ENCODE peak calls at places on chromosomes 6 and 20, in four cellular contexts. One of them, this sample, is unnamed.

GRCh38 chr20:14219801-14220461 is 117.5 kb downstream of the FLRT3 start:
- DNase-seq in K562: no peak
- DNase-seq in HepG2: no peak
- DNase-seq in A549: peak; percentile 31
- DNase-seq in this sample: peak; percentile 28

GRCh38 chr6:52130440-52130839 is 43.0 kb upstream of the PKHD1 start:
- DNase-seq in K562: no peak
- DNase-seq in HepG2: no peak
- DNase-seq in A549: no peak
- DNase-seq in this sample: no peak

GRCh38 chr6:119717942-119718341 is 368.4 kb upstream of the MAN1A1 start:
- DNase-seq in HepG2: no peak
- DNase-seq in A549: no peak
- DNase-seq in K562: no peak
- DNase-seq in this sample: no peak

GRCh38 chr6:20632696-20633095 is 98.4 kb downstream of the CDKAL1 start:
- DNase-seq in HepG2: no peak
- DNase-seq in A549: no peak
- DNase-seq in K562: no peak
- DNase-seq in this sample: no peak

GRCh38 chr6:79676785-79677736 is 45.9 kb downstream of the SH3BGRL2 start:
- DNase-seq in K562: no peak
- DNase-seq in HepG2: no peak
- DNase-seq in A549: no peak
- DNase-seq in this sample: no peak

GRCh38 chr6:21073318-21073839 is 520.2 kb upstream of the SOX4 start:
- DNase-seq in A549: no peak
- DNase-seq in K562: no peak
- DNase-seq in HepG2: no peak
- DNase-seq in this sample: no peak

GRCh38 chr20:10666221-10667076 is 7.3 kb downstream of the JAG1 start:
- DNase-seq in K562: no peak
- DNase-seq in HepG2: no peak
- DNase-seq in A549: no peak
- DNase-seq in this sample: no peak

GRCh38 chr20:58141971-58142842 is 86.2 kb downstream of the ANKRD60 start:
- DNase-seq in K562: no peak
- DNase-seq in HepG2: no peak
- DNase-seq in A549: no peak
- DNase-seq in this sample: no peak

GRCh38 chr6:129490551-129491245 is 219.3 kb downstream of the ARHGAP18 start:
- DNase-seq in HepG2: peak; percentile 43
- DNase-seq in A549: peak; percentile 62
- DNase-seq in K562: peak; percentile 48
- DNase-seq in this sample: no peak

GRCh38 chr6:147841749-147842148 is 333.3 kb downstream of the SAMD5 start:
- DNase-seq in A549: no peak
- DNase-seq in K562: no peak
- DNase-seq in HepG2: no peak
- DNase-seq in this sample: no peak

GRCh38 chr20:25051386-25052155 is 6.4 kb downstream of the ACSS1 start:
- DNase-seq in HepG2: no peak
- DNase-seq in A549: no peak
- DNase-seq in K562: no peak
- DNase-seq in this sample: peak; percentile 3

GRCh38 chr6:133306876-133307275 is 65.7 kb downstream of the EYA4 start:
- DNase-seq in A549: no peak
- DNase-seq in K562: no peak
- DNase-seq in HepG2: no peak
- DNase-seq in this sample: no peak

GRCh38 chr6:42136508-42137191 is 5.8 kb downstream of the C6orf132 start:
- DNase-seq in HepG2: peak; percentile 61
- DNase-seq in A549: peak; percentile 58
- DNase-seq in K562: peak; percentile 91
- DNase-seq in this sample: peak; percentile 87

GRCh38 chr20:25005220-25005619 is 12.7 kb upstream of the APMAP start:
- DNase-seq in HepG2: no peak
- DNase-seq in K562: no peak
- DNase-seq in A549: no peak
- DNase-seq in this sample: no peak

GRCh38 chr20:40072907-40073306 is 616.1 kb downstream of the MAFB start:
- DNase-seq in A549: no peak
- DNase-seq in HepG2: no peak
- DNase-seq in K562: no peak
- DNase-seq in this sample: no peak

GRCh38 chr20:40073535-40074111 is 615.4 kb downstream of the MAFB start:
- DNase-seq in A549: no peak
- DNase-seq in HepG2: no peak
- DNase-seq in K562: no peak
- DNase-seq in this sample: peak; percentile 52
- TF ChIP-seq NR3C1 in A549: no peak
- TF ChIP-seq NR3C1 in HepG2: no peak
- TF ChIP-seq NR3C1 in K562: no peak
- TF ChIP-seq NR3C1 in this sample: no peak

GRCh38 chr6:149212892-149213786 is 104.4 kb upstream of the TAB2 start:
- DNase-seq in HepG2: no peak
- DNase-seq in K562: no peak
- DNase-seq in A549: no peak
- DNase-seq in this sample: no peak

GRCh38 chr6:149210376-149210775 is 107.1 kb upstream of the TAB2 start:
- DNase-seq in A549: no peak
- DNase-seq in HepG2: no peak
- DNase-seq in K562: no peak
- DNase-seq in this sample: no peak

GRCh38 chr6:149209879-149210278 is 107.6 kb upstream of the TAB2 start:
- DNase-seq in A549: no peak
- DNase-seq in K562: no peak
- DNase-seq in HepG2: no peak
- DNase-seq in this sample: no peak

GRCh38 chr6:149212202-149212601 is 105.3 kb upstream of the TAB2 start:
- DNase-seq in A549: no peak
- DNase-seq in HepG2: no peak
- DNase-seq in K562: no peak
- DNase-seq in this sample: no peak

DNA sequence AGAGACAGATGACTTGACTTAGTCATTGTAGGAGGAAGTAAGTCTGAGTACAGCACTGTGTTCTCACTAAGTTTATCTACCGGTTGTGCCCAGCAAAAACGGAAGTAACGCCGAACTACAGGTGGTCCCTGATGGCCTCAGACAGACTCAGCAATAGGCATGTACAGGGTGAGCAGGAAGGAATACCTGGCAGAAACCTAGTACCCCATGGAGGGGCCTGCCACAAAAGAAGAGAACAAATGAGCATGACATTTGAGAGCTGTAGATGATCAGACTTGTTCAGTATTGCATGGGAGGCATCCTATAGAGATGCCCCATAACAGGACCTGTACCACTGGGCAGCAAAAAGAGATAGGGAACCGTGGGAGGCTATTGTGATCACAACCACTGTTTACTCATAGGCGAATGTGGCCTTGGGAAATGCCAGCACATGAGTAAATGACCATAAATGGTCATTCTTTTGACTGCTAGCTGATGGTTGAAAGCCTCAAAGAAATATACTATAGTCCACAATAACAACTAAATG is 106.4 kb upstream of the TAB2 start:
- DNase-seq in K562: no peak
- DNase-seq in HepG2: peak; percentile 35
- DNase-seq in A549: no peak
- DNase-seq in this sample: no peak
- TF ChIP-seq HMGXB4 in K562: no peak
- TF ChIP-seq HMGXB4 in HepG2: no peak
- TF ChIP-seq HMGXB4 in A549: no peak
- TF ChIP-seq HMGXB4 in this sample: no peak

GRCh38 chr6:1553562-1554088 is 56.1 kb upstream of the FOXC1 start:
- DNase-seq in HepG2: no peak
- DNase-seq in A549: no peak
- DNase-seq in K562: no peak
- DNase-seq in this sample: no peak

GRCh38 chr6:1551236-1551635 is 58.5 kb upstream of the FOXC1 start:
- DNase-seq in A549: no peak
- DNase-seq in K562: no peak
- DNase-seq in HepG2: no peak
- DNase-seq in this sample: no peak

GRCh38 chr6:1554881-1555569 is 54.7 kb upstream of the FOXC1 start:
- DNase-seq in A549: peak; percentile 70
- DNase-seq in K562: peak; percentile 23
- DNase-seq in HepG2: no peak
- DNase-seq in this sample: peak; percentile 60

GRCh38 chr6:1554241-1554880 is 55.4 kb upstream of the FOXC1 start:
- DNase-seq in HepG2: no peak
- DNase-seq in K562: no peak
- DNase-seq in A549: peak; percentile 8
- DNase-seq in this sample: no peak

GRCh38 chr6:1552296-1552761 is 57.4 kb upstream of the FOXC1 start:
- DNase-seq in HepG2: peak; percentile 25
- DNase-seq in A549: peak; percentile 46
- DNase-seq in K562: peak; percentile 27
- DNase-seq in this sample: no peak
- TF ChIP-seq JUN in HepG2: no peak
- TF ChIP-seq JUN in A549: no peak
- TF ChIP-seq JUN in K562: no peak
- TF ChIP-seq JUN in this sample: no peak

GRCh38 chr20:41136695-41137411 is 490 bp upstream of the PLCG1 start:
- DNase-seq in HepG2: peak; percentile 84
- DNase-seq in A549: peak; percentile 91
- DNase-seq in K562: peak; percentile 97
- DNase-seq in this sample: peak; percentile 92
- TF ChIP-seq NR3C1 in HepG2: no peak
- TF ChIP-seq NR3C1 in A549: no peak
- TF ChIP-seq NR3C1 in K562: no peak
- TF ChIP-seq NR3C1 in this sample: no peak

GRCh38 chr20:63029358-63030121 is 22.8 kb upstream of the BHLHE23 start:
- DNase-seq in A549: no peak
- DNase-seq in HepG2: no peak
- DNase-seq in K562: no peak
- DNase-seq in this sample: no peak
- TF ChIP-seq HMGXB4 in A549: no peak
- TF ChIP-seq HMGXB4 in HepG2: no peak
- TF ChIP-seq HMGXB4 in K562: no peak
- TF ChIP-seq HMGXB4 in this sample: no peak

GRCh38 chr6:145906144-145906543 is 58.0 kb downstream of the SHPRH start:
- DNase-seq in HepG2: no peak
- DNase-seq in A549: no peak
- DNase-seq in K562: no peak
- DNase-seq in this sample: no peak

GRCh38 chr6:145904391-145904790 is 59.8 kb downstream of the SHPRH start:
- DNase-seq in K562: no peak
- DNase-seq in A549: no peak
- DNase-seq in HepG2: no peak
- DNase-seq in this sample: no peak

GRCh38 chr6:145899915-145900569 is 64.1 kb downstream of the SHPRH start:
- DNase-seq in HepG2: no peak
- DNase-seq in A549: no peak
- DNase-seq in K562: no peak
- DNase-seq in this sample: no peak

GRCh38 chr6:145903356-145904102 is 60.6 kb downstream of the SHPRH start:
- DNase-seq in HepG2: peak; percentile 69
- DNase-seq in A549: no peak
- DNase-seq in K562: no peak
- DNase-seq in this sample: no peak

DNA sequence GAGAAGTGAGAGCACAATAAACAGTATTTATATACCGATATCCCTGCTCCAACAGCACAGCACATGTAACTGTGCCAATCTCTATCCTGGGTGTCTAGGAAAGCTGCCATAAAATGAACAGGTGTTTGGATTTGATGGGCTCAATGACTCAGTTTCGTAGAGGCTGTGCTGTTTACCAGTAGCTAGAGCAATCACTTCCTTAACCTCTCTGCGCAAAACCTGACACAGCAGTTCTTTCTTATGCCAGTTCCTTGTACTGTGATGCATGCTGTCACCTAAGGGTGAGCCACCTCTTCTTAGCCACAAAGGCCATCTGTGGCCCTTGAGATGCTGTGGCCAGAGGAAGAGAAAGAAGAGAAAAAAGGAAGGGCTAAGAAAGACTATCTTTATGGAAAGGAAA is 59.3 kb downstream of the SHPRH start:
- DNase-seq in HepG2: no peak
- DNase-seq in A549: no peak
- DNase-seq in K562: peak; percentile 17
- DNase-seq in this sample: no peak
- TF ChIP-seq JUN in HepG2: no peak
- TF ChIP-seq JUN in A549: no peak
- TF ChIP-seq JUN in K562: no peak
- TF ChIP-seq JUN in this sample: no peak

DNA sequence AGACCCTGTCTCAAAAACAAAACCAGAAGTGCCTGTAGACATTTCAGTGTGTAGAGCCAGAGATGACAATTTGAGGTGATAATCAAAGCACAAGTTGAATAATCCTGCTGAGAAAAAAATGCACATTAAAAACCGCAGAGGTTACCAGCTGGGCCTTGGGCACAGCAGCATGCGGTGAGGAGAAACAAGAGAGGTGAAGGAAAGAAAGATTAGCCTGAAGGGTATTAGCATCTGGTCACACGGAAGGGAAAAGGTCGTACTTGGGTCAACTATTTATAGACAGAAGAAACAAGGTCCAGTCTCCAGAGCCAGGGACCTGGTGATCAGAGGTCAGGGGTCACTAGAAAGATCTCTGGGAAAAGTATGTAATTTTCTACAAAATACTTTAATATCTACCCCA is 10.3 kb downstream of the MAP7 start:
- DNase-seq in K562: no peak
- DNase-seq in A549: no peak
- DNase-seq in HepG2: no peak
- DNase-seq in this sample: no peak
- TF ChIP-seq NR3C1 in K562: no peak
- TF ChIP-seq NR3C1 in A549: no peak
- TF ChIP-seq NR3C1 in HepG2: no peak
- TF ChIP-seq NR3C1 in this sample: no peak

DNA sequence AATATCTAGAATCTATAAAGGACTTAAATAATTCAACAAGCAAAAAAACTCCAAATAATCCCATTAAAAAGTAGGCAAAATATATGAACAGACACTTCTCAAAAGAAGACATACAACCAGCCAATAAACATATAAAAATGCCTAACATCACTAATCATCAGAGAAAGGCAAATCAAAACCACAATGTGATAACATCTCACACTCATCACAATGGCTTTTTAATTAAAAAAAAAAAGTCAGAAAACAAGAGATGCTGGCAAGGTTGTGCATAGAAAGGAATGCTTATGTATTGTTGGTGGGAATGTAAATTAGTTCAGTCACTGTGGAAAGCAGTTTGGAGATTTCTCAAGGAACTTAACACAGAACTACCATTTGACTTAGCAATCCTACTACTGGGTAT is 979.6 kb upstream of the MAP3K7 start:
- DNase-seq in A549: no peak
- DNase-seq in HepG2: no peak
- DNase-seq in K562: no peak
- DNase-seq in this sample: no peak
- TF ChIP-seq HMGXB4 in A549: no peak
- TF ChIP-seq HMGXB4 in HepG2: no peak
- TF ChIP-seq HMGXB4 in K562: no peak
- TF ChIP-seq HMGXB4 in this sample: no peak

This sample was measured in WTC11.